ENCODE peak calls at places on chromosomes 1 and 21, in nine cellular contexts. One of them, this sample, is unnamed.

GRCh38 chr1:171486048-171486519 is 754 bp downstream of the PRRC2C start:
- DNase-seq in fibroblast of mammary gland: peak
- DNase-seq in activated CD4-positive, CD25-positive, alpha-beta regulatory T cell: peak
- DNase-seq in HFF-Myc: peak
- DNase-seq in fibroblast of pulmonary artery: peak
- DNase-seq in activated CD8-positive, alpha-beta T cell treated with anti-CD3 and anti-CD28 coated beads for 36 hours: peak
- DNase-seq in CD4-positive, alpha-beta T cell: peak
- DNase-seq in astrocyte of the cerebellum: peak
- DNase-seq in HS-5: peak
- DNase-seq in this sample: peak

GRCh38 chr1:101025283-101025679 is 303 bp downstream of the DPH5 start:
- DNase-seq in fibroblast of pulmonary artery: peak
- DNase-seq in CD4-positive, alpha-beta T cell: peak
- DNase-seq in activated CD4-positive, CD25-positive, alpha-beta regulatory T cell: no peak
- DNase-seq in activated CD8-positive, alpha-beta T cell treated with anti-CD3 and anti-CD28 coated beads for 36 hours: no peak
- DNase-seq in HFF-Myc: no peak
- DNase-seq in fibroblast of mammary gland: peak
- DNase-seq in astrocyte of the cerebellum: no peak
- DNase-seq in HS-5: no peak
- DNase-seq in this sample: peak

GRCh38 chr1:3924871-3925655 is 25.0 kb upstream of the C1orf174 start:
- DNase-seq in HFF-Myc: no peak
- DNase-seq in CD4-positive, alpha-beta T cell: no peak
- DNase-seq in fibroblast of pulmonary artery: no peak
- DNase-seq in activated CD4-positive, CD25-positive, alpha-beta regulatory T cell: no peak
- DNase-seq in HS-5: no peak
- DNase-seq in activated CD8-positive, alpha-beta T cell treated with anti-CD3 and anti-CD28 coated beads for 36 hours: no peak
- DNase-seq in astrocyte of the cerebellum: no peak
- DNase-seq in fibroblast of mammary gland: peak
- DNase-seq in this sample: no peak

GRCh38 chr1:23751050-23751814 is 8.0 kb downstream of the ELOA start:
- DNase-seq in astrocyte of the cerebellum: peak
- DNase-seq in activated CD8-positive, alpha-beta T cell treated with anti-CD3 and anti-CD28 coated beads for 36 hours: peak
- DNase-seq in HFF-Myc: no peak
- DNase-seq in fibroblast of pulmonary artery: peak
- DNase-seq in fibroblast of mammary gland: peak
- DNase-seq in activated CD4-positive, CD25-positive, alpha-beta regulatory T cell: no peak
- DNase-seq in HS-5: no peak
- DNase-seq in CD4-positive, alpha-beta T cell: peak
- DNase-seq in this sample: peak

GRCh38 chr1:93844262-93845045 is 34.6 kb downstream of the DNTTIP2 start:
- DNase-seq in astrocyte of the cerebellum: peak
- DNase-seq in activated CD8-positive, alpha-beta T cell treated with anti-CD3 and anti-CD28 coated beads for 36 hours: peak
- DNase-seq in activated CD4-positive, CD25-positive, alpha-beta regulatory T cell: no peak
- DNase-seq in HFF-Myc: peak
- DNase-seq in fibroblast of pulmonary artery: peak
- DNase-seq in HS-5: no peak
- DNase-seq in CD4-positive, alpha-beta T cell: peak
- DNase-seq in fibroblast of mammary gland: peak
- DNase-seq in this sample: peak

GRCh38 chr1:198199105-198199504 is 42.3 kb downstream of the NEK7 start:
- DNase-seq in fibroblast of mammary gland: no peak
- DNase-seq in astrocyte of the cerebellum: no peak
- DNase-seq in HFF-Myc: no peak
- DNase-seq in activated CD4-positive, CD25-positive, alpha-beta regulatory T cell: no peak
- DNase-seq in HS-5: no peak
- DNase-seq in CD4-positive, alpha-beta T cell: no peak
- DNase-seq in fibroblast of pulmonary artery: no peak
- DNase-seq in activated CD8-positive, alpha-beta T cell treated with anti-CD3 and anti-CD28 coated beads for 36 hours: no peak
- DNase-seq in this sample: no peak

GRCh38 chr1:99851850-99852454 is 1.8 kb downstream of the AGL start:
- DNase-seq in activated CD4-positive, CD25-positive, alpha-beta regulatory T cell: no peak
- DNase-seq in astrocyte of the cerebellum: no peak
- DNase-seq in HFF-Myc: no peak
- DNase-seq in HS-5: no peak
- DNase-seq in fibroblast of mammary gland: no peak
- DNase-seq in CD4-positive, alpha-beta T cell: no peak
- DNase-seq in activated CD8-positive, alpha-beta T cell treated with anti-CD3 and anti-CD28 coated beads for 36 hours: no peak
- DNase-seq in fibroblast of pulmonary artery: no peak
- DNase-seq in this sample: no peak

GRCh38 chr1:28577052-28577678 is 14.9 kb upstream of the RAB42 start:
- DNase-seq in HFF-Myc: no peak
- DNase-seq in fibroblast of pulmonary artery: no peak
- DNase-seq in CD4-positive, alpha-beta T cell: no peak
- DNase-seq in HS-5: no peak
- DNase-seq in astrocyte of the cerebellum: no peak
- DNase-seq in activated CD4-positive, CD25-positive, alpha-beta regulatory T cell: no peak
- DNase-seq in activated CD8-positive, alpha-beta T cell treated with anti-CD3 and anti-CD28 coated beads for 36 hours: no peak
- DNase-seq in fibroblast of mammary gland: peak
- DNase-seq in this sample: no peak

GRCh38 chr1:59593798-59594790 is 220.7 kb upstream of the HOOK1 start:
- DNase-seq in CD4-positive, alpha-beta T cell: no peak
- DNase-seq in activated CD4-positive, CD25-positive, alpha-beta regulatory T cell: no peak
- DNase-seq in HFF-Myc: no peak
- DNase-seq in fibroblast of mammary gland: no peak
- DNase-seq in astrocyte of the cerebellum: no peak
- DNase-seq in activated CD8-positive, alpha-beta T cell treated with anti-CD3 and anti-CD28 coated beads for 36 hours: no peak
- DNase-seq in fibroblast of pulmonary artery: no peak
- DNase-seq in HS-5: no peak
- DNase-seq in this sample: no peak

GRCh38 chr1:160637821-160638539 is 8.9 kb downstream of the SLAMF1 start:
- DNase-seq in fibroblast of mammary gland: no peak
- DNase-seq in HS-5: peak
- DNase-seq in HFF-Myc: no peak
- DNase-seq in activated CD4-positive, CD25-positive, alpha-beta regulatory T cell: no peak
- DNase-seq in activated CD8-positive, alpha-beta T cell treated with anti-CD3 and anti-CD28 coated beads for 36 hours: peak
- DNase-seq in fibroblast of pulmonary artery: peak
- DNase-seq in CD4-positive, alpha-beta T cell: peak
- DNase-seq in astrocyte of the cerebellum: no peak
- DNase-seq in this sample: no peak

GRCh38 chr1:32898958-32899357 is 2.2 kb downstream of the TMEM54 start:
- DNase-seq in HS-5: no peak
- DNase-seq in CD4-positive, alpha-beta T cell: no peak
- DNase-seq in fibroblast of pulmonary artery: no peak
- DNase-seq in fibroblast of mammary gland: no peak
- DNase-seq in astrocyte of the cerebellum: no peak
- DNase-seq in activated CD8-positive, alpha-beta T cell treated with anti-CD3 and anti-CD28 coated beads for 36 hours: no peak
- DNase-seq in HFF-Myc: no peak
- DNase-seq in activated CD4-positive, CD25-positive, alpha-beta regulatory T cell: no peak
- DNase-seq in this sample: no peak

GRCh38 chr1:85563139-85563538 is 17.4 kb upstream of the CCN1 start:
- DNase-seq in astrocyte of the cerebellum: no peak
- DNase-seq in fibroblast of mammary gland: no peak
- DNase-seq in HFF-Myc: no peak
- DNase-seq in activated CD4-positive, CD25-positive, alpha-beta regulatory T cell: no peak
- DNase-seq in CD4-positive, alpha-beta T cell: no peak
- DNase-seq in HS-5: no peak
- DNase-seq in activated CD8-positive, alpha-beta T cell treated with anti-CD3 and anti-CD28 coated beads for 36 hours: no peak
- DNase-seq in fibroblast of pulmonary artery: peak
- DNase-seq in this sample: no peak

GRCh38 chr1:13749543-13750307 is 49.7 kb downstream of the PRDM2 start:
- DNase-seq in activated CD4-positive, CD25-positive, alpha-beta regulatory T cell: peak
- DNase-seq in astrocyte of the cerebellum: no peak
- DNase-seq in activated CD8-positive, alpha-beta T cell treated with anti-CD3 and anti-CD28 coated beads for 36 hours: peak
- DNase-seq in HS-5: no peak
- DNase-seq in fibroblast of mammary gland: peak
- DNase-seq in HFF-Myc: no peak
- DNase-seq in fibroblast of pulmonary artery: peak
- DNase-seq in CD4-positive, alpha-beta T cell: peak
- DNase-seq in this sample: peak

GRCh38 chr1:159790237-159790917 is 9.6 kb downstream of the DUSP23 start:
- DNase-seq in HFF-Myc: no peak
- DNase-seq in fibroblast of pulmonary artery: peak
- DNase-seq in astrocyte of the cerebellum: no peak
- DNase-seq in activated CD4-positive, CD25-positive, alpha-beta regulatory T cell: no peak
- DNase-seq in CD4-positive, alpha-beta T cell: no peak
- DNase-seq in HS-5: no peak
- DNase-seq in activated CD8-positive, alpha-beta T cell treated with anti-CD3 and anti-CD28 coated beads for 36 hours: no peak
- DNase-seq in fibroblast of mammary gland: peak
- DNase-seq in this sample: peak

GRCh38 chr1:6418668-6419396 is 887 bp downstream of the HES2 start:
- DNase-seq in fibroblast of mammary gland: no peak
- DNase-seq in fibroblast of pulmonary artery: no peak
- DNase-seq in activated CD4-positive, CD25-positive, alpha-beta regulatory T cell: no peak
- DNase-seq in CD4-positive, alpha-beta T cell: no peak
- DNase-seq in activated CD8-positive, alpha-beta T cell treated with anti-CD3 and anti-CD28 coated beads for 36 hours: no peak
- DNase-seq in astrocyte of the cerebellum: no peak
- DNase-seq in HFF-Myc: no peak
- DNase-seq in HS-5: no peak
- DNase-seq in this sample: no peak

GRCh38 chr21:27326293-27326692 is 359.4 kb upstream of the ADAMTS5 start:
- DNase-seq in HFF-Myc: no peak
- DNase-seq in CD4-positive, alpha-beta T cell: no peak
- DNase-seq in HS-5: no peak
- DNase-seq in activated CD8-positive, alpha-beta T cell treated with anti-CD3 and anti-CD28 coated beads for 36 hours: no peak
- DNase-seq in activated CD4-positive, CD25-positive, alpha-beta regulatory T cell: no peak
- DNase-seq in fibroblast of mammary gland: no peak
- DNase-seq in astrocyte of the cerebellum: no peak
- DNase-seq in fibroblast of pulmonary artery: no peak
- DNase-seq in this sample: no peak

GRCh38 chr1:66374148-66374547 is 159.8 kb upstream of the SGIP1 start:
- DNase-seq in fibroblast of mammary gland: peak
- DNase-seq in fibroblast of pulmonary artery: peak
- DNase-seq in HFF-Myc: no peak
- DNase-seq in activated CD4-positive, CD25-positive, alpha-beta regulatory T cell: no peak
- DNase-seq in activated CD8-positive, alpha-beta T cell treated with anti-CD3 and anti-CD28 coated beads for 36 hours: no peak
- DNase-seq in astrocyte of the cerebellum: no peak
- DNase-seq in HS-5: no peak
- DNase-seq in CD4-positive, alpha-beta T cell: no peak
- DNase-seq in this sample: no peak

GRCh38 chr1:52572387-52572786 is 19.5 kb upstream of the TUT4 start:
- DNase-seq in activated CD4-positive, CD25-positive, alpha-beta regulatory T cell: no peak
- DNase-seq in fibroblast of mammary gland: no peak
- DNase-seq in HS-5: no peak
- DNase-seq in CD4-positive, alpha-beta T cell: no peak
- DNase-seq in fibroblast of pulmonary artery: no peak
- DNase-seq in astrocyte of the cerebellum: no peak
- DNase-seq in HFF-Myc: no peak
- DNase-seq in activated CD8-positive, alpha-beta T cell treated with anti-CD3 and anti-CD28 coated beads for 36 hours: no peak
- DNase-seq in this sample: no peak

GRCh38 chr1:157968951-157969350 is 24.5 kb upstream of the KIRREL1 start:
- DNase-seq in astrocyte of the cerebellum: peak
- DNase-seq in activated CD4-positive, CD25-positive, alpha-beta regulatory T cell: no peak
- DNase-seq in CD4-positive, alpha-beta T cell: no peak
- DNase-seq in activated CD8-positive, alpha-beta T cell treated with anti-CD3 and anti-CD28 coated beads for 36 hours: no peak
- DNase-seq in fibroblast of mammary gland: peak
- DNase-seq in HFF-Myc: no peak
- DNase-seq in HS-5: peak
- DNase-seq in fibroblast of pulmonary artery: peak
- DNase-seq in this sample: peak

GRCh38 chr1:156510709-156511108 is 10.1 kb upstream of the MEF2D start:
- DNase-seq in fibroblast of mammary gland: peak
- DNase-seq in HFF-Myc: no peak
- DNase-seq in activated CD4-positive, CD25-positive, alpha-beta regulatory T cell: no peak
- DNase-seq in activated CD8-positive, alpha-beta T cell treated with anti-CD3 and anti-CD28 coated beads for 36 hours: no peak
- DNase-seq in HS-5: no peak
- DNase-seq in astrocyte of the cerebellum: peak
- DNase-seq in CD4-positive, alpha-beta T cell: no peak
- DNase-seq in fibroblast of pulmonary artery: peak
- DNase-seq in this sample: peak

GRCh38 chr1:193110246-193110645 is 5.0 kb upstream of the GLRX2 start:
- DNase-seq in fibroblast of mammary gland: no peak
- DNase-seq in CD4-positive, alpha-beta T cell: no peak
- DNase-seq in activated CD8-positive, alpha-beta T cell treated with anti-CD3 and anti-CD28 coated beads for 36 hours: no peak
- DNase-seq in activated CD4-positive, CD25-positive, alpha-beta regulatory T cell: no peak
- DNase-seq in astrocyte of the cerebellum: no peak
- DNase-seq in HFF-Myc: no peak
- DNase-seq in HS-5: no peak
- DNase-seq in fibroblast of pulmonary artery: no peak
- DNase-seq in this sample: no peak

GRCh38 chr1:248625971-248626370 is 8.9 kb downstream of the OR2T11 start:
- DNase-seq in HS-5: no peak
- DNase-seq in CD4-positive, alpha-beta T cell: no peak
- DNase-seq in activated CD8-positive, alpha-beta T cell treated with anti-CD3 and anti-CD28 coated beads for 36 hours: no peak
- DNase-seq in fibroblast of mammary gland: no peak
- DNase-seq in astrocyte of the cerebellum: no peak
- DNase-seq in fibroblast of pulmonary artery: no peak
- DNase-seq in HFF-Myc: no peak
- DNase-seq in activated CD4-positive, CD25-positive, alpha-beta regulatory T cell: no peak
- DNase-seq in this sample: no peak

GRCh38 chr1:57127976-57128375 is 162.2 kb upstream of the C8B start:
- DNase-seq in activated CD8-positive, alpha-beta T cell treated with anti-CD3 and anti-CD28 coated beads for 36 hours: no peak
- DNase-seq in fibroblast of pulmonary artery: no peak
- DNase-seq in fibroblast of mammary gland: no peak
- DNase-seq in astrocyte of the cerebellum: no peak
- DNase-seq in activated CD4-positive, CD25-positive, alpha-beta regulatory T cell: no peak
- DNase-seq in HS-5: no peak
- DNase-seq in CD4-positive, alpha-beta T cell: no peak
- DNase-seq in HFF-Myc: no peak
- DNase-seq in this sample: no peak

GRCh38 chr1:218521414-218522169 is 176.5 kb downstream of the TGFB2 start:
- DNase-seq in HFF-Myc: peak
- DNase-seq in activated CD8-positive, alpha-beta T cell treated with anti-CD3 and anti-CD28 coated beads for 36 hours: peak
- DNase-seq in fibroblast of mammary gland: peak
- DNase-seq in fibroblast of pulmonary artery: no peak
- DNase-seq in astrocyte of the cerebellum: no peak
- DNase-seq in CD4-positive, alpha-beta T cell: no peak
- DNase-seq in HS-5: no peak
- DNase-seq in activated CD4-positive, CD25-positive, alpha-beta regulatory T cell: no peak
- DNase-seq in this sample: peak

GRCh38 chr1:224617410-224618361 is 1.6 kb downstream of the CNIH3 start:
- DNase-seq in activated CD4-positive, CD25-positive, alpha-beta regulatory T cell: no peak
- DNase-seq in fibroblast of mammary gland: no peak
- DNase-seq in HS-5: no peak
- DNase-seq in astrocyte of the cerebellum: no peak
- DNase-seq in HFF-Myc: no peak
- DNase-seq in fibroblast of pulmonary artery: no peak
- DNase-seq in activated CD8-positive, alpha-beta T cell treated with anti-CD3 and anti-CD28 coated beads for 36 hours: no peak
- DNase-seq in CD4-positive, alpha-beta T cell: no peak
- DNase-seq in this sample: no peak

GRCh38 chr1:167454304-167454928 is 63.9 kb downstream of the CD247 start:
- DNase-seq in fibroblast of mammary gland: no peak
- DNase-seq in HS-5: no peak
- DNase-seq in HFF-Myc: no peak
- DNase-seq in astrocyte of the cerebellum: no peak
- DNase-seq in CD4-positive, alpha-beta T cell: no peak
- DNase-seq in activated CD4-positive, CD25-positive, alpha-beta regulatory T cell: no peak
- DNase-seq in activated CD8-positive, alpha-beta T cell treated with anti-CD3 and anti-CD28 coated beads for 36 hours: peak
- DNase-seq in fibroblast of pulmonary artery: no peak
- DNase-seq in this sample: no peak

GRCh38 chr1:227390525-227390924 is 72.2 kb upstream of the CDC42BPA start:
- DNase-seq in CD4-positive, alpha-beta T cell: no peak
- DNase-seq in fibroblast of pulmonary artery: peak
- DNase-seq in activated CD4-positive, CD25-positive, alpha-beta regulatory T cell: no peak
- DNase-seq in astrocyte of the cerebellum: no peak
- DNase-seq in activated CD8-positive, alpha-beta T cell treated with anti-CD3 and anti-CD28 coated beads for 36 hours: no peak
- DNase-seq in fibroblast of mammary gland: no peak
- DNase-seq in HFF-Myc: no peak
- DNase-seq in HS-5: no peak
- DNase-seq in this sample: no peak

GRCh38 chr1:226575436-226576390 is 27.1 kb downstream of the STUM start:
- DNase-seq in fibroblast of pulmonary artery: no peak
- DNase-seq in HFF-Myc: no peak
- DNase-seq in astrocyte of the cerebellum: no peak
- DNase-seq in activated CD8-positive, alpha-beta T cell treated with anti-CD3 and anti-CD28 coated beads for 36 hours: no peak
- DNase-seq in CD4-positive, alpha-beta T cell: no peak
- DNase-seq in fibroblast of mammary gland: no peak
- DNase-seq in HS-5: no peak
- DNase-seq in activated CD4-positive, CD25-positive, alpha-beta regulatory T cell: no peak
- DNase-seq in this sample: no peak

GRCh38 chr1:28934676-28935075 is 20.3 kb downstream of the EPB41 start:
- DNase-seq in fibroblast of pulmonary artery: no peak
- DNase-seq in astrocyte of the cerebellum: no peak
- DNase-seq in HS-5: no peak
- DNase-seq in activated CD8-positive, alpha-beta T cell treated with anti-CD3 and anti-CD28 coated beads for 36 hours: no peak
- DNase-seq in CD4-positive, alpha-beta T cell: no peak
- DNase-seq in HFF-Myc: no peak
- DNase-seq in activated CD4-positive, CD25-positive, alpha-beta regulatory T cell: no peak
- DNase-seq in fibroblast of mammary gland: peak
- DNase-seq in this sample: no peak

GRCh38 chr1:212368073-212368484 is 46.6 kb downstream of the PACC1 start:
- DNase-seq in activated CD4-positive, CD25-positive, alpha-beta regulatory T cell: no peak
- DNase-seq in activated CD8-positive, alpha-beta T cell treated with anti-CD3 and anti-CD28 coated beads for 36 hours: peak
- DNase-seq in fibroblast of mammary gland: peak
- DNase-seq in fibroblast of pulmonary artery: peak
- DNase-seq in CD4-positive, alpha-beta T cell: peak
- DNase-seq in HFF-Myc: peak
- DNase-seq in astrocyte of the cerebellum: peak
- DNase-seq in HS-5: peak
- DNase-seq in this sample: peak

GRCh38 chr21:38460171-38460742 is 38.0 kb downstream of the ERG start:
- DNase-seq in activated CD8-positive, alpha-beta T cell treated with anti-CD3 and anti-CD28 coated beads for 36 hours: no peak
- DNase-seq in CD4-positive, alpha-beta T cell: no peak
- DNase-seq in activated CD4-positive, CD25-positive, alpha-beta regulatory T cell: no peak
- DNase-seq in fibroblast of mammary gland: peak
- DNase-seq in astrocyte of the cerebellum: peak
- DNase-seq in HFF-Myc: peak
- DNase-seq in fibroblast of pulmonary artery: peak
- DNase-seq in HS-5: no peak
- DNase-seq in this sample: no peak